ENCODE peak calls at places on chromosomes 1 and 21, in nine cellular contexts. B is hepatocyte; M is lung; X is upper lobe of right lung; W is neuronal stem cell; L is epithelial cell of esophagus; H is CD8-positive, alpha-beta memory T cell; K is right atrium auricular region; Z is naive thymus-derived CD4-positive, alpha-beta T cell. R is an unnamed sample.
A peak's percentile ranks its signal among the peaks of the same experiment; 100 is the strongest.

GRCh38 chr1:154837679-154838171 is 32.4 kb downstream of the KCNN3 start:
- DNase-seq in B (no peak), M (peak; percentile 32), X (peak; percentile 73), W (no peak), L (no peak), H (no peak), K (no peak), Z (no peak), R (peak; percentile 80)

GRCh38 chr1:31926846-31927660 is 11.1 kb downstream of the PTP4A2 start:
- DNase-seq in B (no peak), M (no peak), X (no peak), W (no peak), L (no peak), H (no peak), K (no peak), Z (no peak), R (no peak)

GRCh38 chr21:34278451-34278850 is 85.4 kb upstream of the KCNE2 start:
- DNase-seq in B (no peak), M (no peak), X (no peak), W (no peak), L (no peak), H (no peak), K (no peak), Z (no peak), R (no peak)

GRCh38 chr1:228646717-228647522 is 88.4 kb upstream of the RHOU start:
- DNase-seq in B (peak; percentile 56), M (no peak), X (no peak), W (peak; percentile 27), L (peak; percentile 45), H (peak; percentile 67), K (no peak), Z (peak; percentile 23), R (no peak)

GRCh38 chr1:33096358-33097005 is 15.5 kb downstream of the AZIN2 start:
- DNase-seq in B (no peak), M (no peak), X (no peak), W (no peak), L (no peak), H (no peak), K (no peak), Z (no peak), R (no peak)

GRCh38 chr1:181791721-181792120 is 269.8 kb downstream of the ZNF648 start:
- DNase-seq in B (no peak), M (no peak), X (no peak), W (no peak), L (no peak), H (no peak), K (no peak), Z (no peak), R (no peak)

GRCh38 chr1:54340876-54341275 is 65.3 kb downstream of the SSBP3 start:
- DNase-seq in B (no peak), M (no peak), X (no peak), W (no peak), L (no peak), H (no peak), K (no peak), Z (no peak), R (no peak)

GRCh38 chr1:84598846-84599741 is 24.9 kb upstream of the CTBS start:
- DNase-seq in B (no peak), M (no peak), X (no peak), W (no peak), L (peak; percentile 77), H (no peak), K (no peak), Z (no peak), R (no peak)

GRCh38 chr1:159959451-159959850 is 5.4 kb upstream of the SLAMF9 start:
- DNase-seq in B (no peak), M (no peak), X (no peak), W (no peak), L (peak; percentile 93), H (no peak), K (no peak), Z (no peak), R (no peak)

GRCh38 chr1:159960721-159961381 is 6.8 kb upstream of the SLAMF9 start:
- DNase-seq in B (peak; percentile 65), M (no peak), X (no peak), W (no peak), L (peak; percentile 97), H (no peak), K (peak; percentile 95), Z (no peak), R (peak; percentile 74)

GRCh38 chr1:159964144-159964543 is 10.1 kb upstream of the SLAMF9 start:
- DNase-seq in B (no peak), M (no peak), X (no peak), W (no peak), L (no peak), H (no peak), K (no peak), Z (no peak), R (no peak)

GRCh38 chr1:159958721-159959380 is 4.8 kb upstream of the SLAMF9 start:
- DNase-seq in B (no peak), M (no peak), X (no peak), W (no peak), L (no peak), H (no peak), K (no peak), Z (no peak), R (no peak)

GRCh38 chr1:159962176-159962575 is 8.1 kb upstream of the SLAMF9 start:
- DNase-seq in B (no peak), M (no peak), X (no peak), W (no peak), L (no peak), H (no peak), K (no peak), Z (no peak), R (no peak)
- H3K4me3 ChIP-seq in B (no peak overlapping the region), M (no peak overlapping the region), X (no peak overlapping the region), W (no peak overlapping the region), L (peak overlapping the region; percentile 84), H (no peak overlapping the region), K (no peak overlapping the region), Z (no peak overlapping the region), R (no peak overlapping the region)

GRCh38 chr1:231594749-231595148 is 31.8 kb upstream of the DISC1 start:
- DNase-seq in B (no peak), M (no peak), X (no peak), W (no peak), L (no peak), H (no peak), K (no peak), Z (no peak), R (no peak)

GRCh38 chr1:231592809-231593208 is 33.8 kb upstream of the DISC1 start:
- DNase-seq in B (no peak), M (no peak), X (no peak), W (no peak), L (no peak), H (no peak), K (no peak), Z (no peak), R (no peak)

GRCh38 chr1:231596337-231596791 is 30.2 kb upstream of the DISC1 start:
- DNase-seq in B (no peak), M (no peak), X (no peak), W (no peak), L (no peak), H (no peak), K (no peak), Z (no peak), R (no peak)

GRCh38 chr1:231591466-231591865 is 35.1 kb upstream of the DISC1 start:
- DNase-seq in B (no peak), M (no peak), X (no peak), W (no peak), L (no peak), H (no peak), K (no peak), Z (no peak), R (no peak)

DNA sequence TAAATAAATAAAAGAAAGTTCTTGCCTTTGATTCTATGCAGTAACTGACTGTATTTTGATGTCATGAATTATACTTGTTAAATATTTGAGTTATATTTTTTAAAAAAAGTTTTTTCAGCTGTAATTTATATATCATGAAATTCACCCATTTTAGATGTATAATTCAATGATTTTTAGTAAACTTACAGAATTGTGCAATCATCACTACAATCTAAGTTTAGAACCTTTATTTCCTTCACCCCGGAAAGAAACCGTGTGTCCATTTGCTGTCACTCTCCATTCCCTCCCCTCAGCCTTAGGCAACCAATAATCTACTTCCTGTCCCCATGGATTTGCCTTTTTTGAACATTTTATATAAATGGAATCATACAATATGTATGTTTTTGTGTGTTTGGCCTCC is 32.5 kb upstream of the DISC1 start:
- DNase-seq in B (no peak), M (no peak), X (no peak), W (no peak), L (no peak), H (no peak), K (no peak), Z (no peak), R (no peak)
- H3K4me3 ChIP-seq in B (no peak overlapping the region), M (no peak overlapping the region), X (no peak overlapping the region), W (no peak overlapping the region), L (no peak overlapping the region), H (no peak overlapping the region), K (no peak overlapping the region), Z (no peak overlapping the region), R (no peak overlapping the region)

GRCh38 chr1:27596261-27596660 is 7.7 kb downstream of the AHDC1 start:
- DNase-seq in B (no peak), M (no peak), X (no peak), W (no peak), L (no peak), H (no peak), K (no peak), Z (no peak), R (no peak)

GRCh38 chr1:27593341-27594326 is 10.3 kb downstream of the AHDC1 start:
- DNase-seq in B (no peak), M (no peak), X (no peak), W (no peak), L (no peak), H (no peak), K (no peak), Z (no peak), R (no peak)

GRCh38 chr1:27592600-27593340 is 11.2 kb downstream of the AHDC1 start:
- DNase-seq in B (no peak), M (no peak), X (no peak), W (no peak), L (no peak), H (no peak), K (no peak), Z (no peak), R (no peak)

GRCh38 chr1:27595597-27595996 is 8.3 kb downstream of the AHDC1 start:
- DNase-seq in B (no peak), M (no peak), X (no peak), W (no peak), L (no peak), H (no peak), K (no peak), Z (no peak), R (no peak)

DNA sequence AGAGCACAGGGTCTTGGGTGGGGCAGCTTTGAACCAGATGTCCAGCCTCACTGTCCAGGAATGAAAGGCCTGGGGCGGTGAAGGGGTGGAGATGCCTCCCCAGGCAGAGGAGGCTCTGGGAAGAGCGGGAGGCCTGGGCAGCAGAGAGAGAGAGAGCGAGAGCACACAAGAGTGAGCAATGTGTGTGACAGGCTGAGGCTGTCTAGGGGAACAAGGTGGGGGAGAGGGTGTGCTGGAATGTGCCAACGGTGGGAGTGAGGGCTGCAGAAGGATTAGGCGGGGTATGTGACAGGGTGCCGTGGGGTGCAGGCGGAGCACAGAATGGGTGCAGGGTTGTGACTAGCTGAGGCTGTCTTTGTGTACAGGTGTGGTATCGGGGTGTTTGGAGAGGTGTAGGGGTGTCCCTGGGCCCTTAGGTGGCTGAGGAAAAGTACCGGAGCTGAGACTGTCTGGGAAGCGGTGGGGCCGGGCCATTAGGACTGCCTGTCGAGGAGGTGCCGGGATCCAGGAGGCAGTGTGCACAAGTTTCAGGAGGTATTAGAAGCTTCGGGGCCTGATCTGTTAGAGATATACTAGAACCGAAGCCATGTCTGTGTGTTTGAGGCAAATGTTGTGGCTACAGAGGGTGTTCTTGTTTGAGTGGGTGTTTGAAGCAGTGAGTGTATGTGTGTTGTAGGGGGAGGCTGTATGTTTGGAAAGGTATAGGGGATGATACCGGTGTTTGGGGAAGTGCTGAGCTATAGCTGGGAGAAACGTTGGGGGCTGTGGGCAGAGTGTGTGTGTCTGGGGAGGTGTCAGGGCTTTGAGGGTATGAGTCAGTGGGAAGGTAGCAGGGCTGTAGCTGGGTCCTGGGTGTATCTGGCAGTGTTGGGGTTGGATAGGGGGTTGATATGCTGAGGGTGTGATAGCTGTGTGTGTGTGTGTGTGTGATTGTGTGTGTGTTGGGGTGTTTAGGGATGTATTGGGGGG is 9.1 kb downstream of the AHDC1 start:
- DNase-seq in B (no peak), M (no peak), X (no peak), W (no peak), L (peak; percentile 51), H (no peak), K (no peak), Z (no peak), R (no peak)
- H3K4me3 ChIP-seq in B (no peak overlapping the region), M (no peak overlapping the region), X (no peak overlapping the region), W (no peak overlapping the region), L (no peak overlapping the region), H (no peak overlapping the region), K (no peak overlapping the region), Z (no peak overlapping the region), R (peak overlapping the region; percentile 7)

GRCh38 chr1:36651176-36651910 is 168.6 kb upstream of the CSF3R start:
- DNase-seq in B (no peak), M (no peak), X (no peak), W (no peak), L (no peak), H (no peak), K (no peak), Z (no peak), R (no peak)
- H3K4me3 ChIP-seq in B (no peak overlapping the region), M (no peak overlapping the region), X (no peak overlapping the region), W (no peak overlapping the region), L (no peak overlapping the region), H (no peak overlapping the region), K (no peak overlapping the region), Z (no peak overlapping the region), R (no peak overlapping the region)

R was measured in psoas muscle.